ENCODE peak calls at places on chromosomes 11 and 22, in nine cellular contexts. G is kidney, A is fibroblast of lung, L is epithelial cell of esophagus, S is cardiac muscle cell, W is BJ, E is activated B cell treated with CpG ODN at 0.5 μM for 24 hours, I is GM12865, P is A549. D is an unnamed sample.

GRCh38 chr11:93993747-93994146 is 27.4 kb upstream of the HEPHL1 start:
- DNase-seq in G (no peak), A (no peak), L (no peak), S (no peak), W (no peak), E (no peak), I (no peak), P (no peak), D (no peak)

GRCh38 chr11:35420371-35420770 is 1.0 kb upstream of the SLC1A2 start:
- DNase-seq in G (no peak), A (peak), L (no peak), S (peak), W (no peak), E (no peak), I (no peak), P (no peak), D (no peak)

GRCh38 chr22:27609411-27610029 is 192.0 kb downstream of the MN1 start:
- DNase-seq in G (no peak), A (no peak), L (no peak), S (no peak), W (no peak), E (no peak), I (no peak), P (no peak), D (no peak)

GRCh38 chr22:34645375-34645774 is 420.6 kb upstream of the ISX start:
- DNase-seq in G (no peak), A (no peak), L (no peak), S (peak), W (no peak), E (no peak), I (no peak), P (peak), D (no peak)

GRCh38 chr22:40668611-40669390 is 10.5 kb upstream of the MCHR1 start:
- DNase-seq in G (no peak), A (peak), L (peak), S (no peak), W (peak), E (no peak), I (peak), P (peak), D (peak)

GRCh38 chr11:29159552-29160465 is 857.0 kb downstream of the KCNA4 start:
- DNase-seq in G (no peak), A (peak), L (peak), S (peak), W (no peak), E (no peak), I (peak), P (peak), D (peak)

GRCh38 chr22:35446365-35446764 is 46.4 kb downstream of the MCM5 start:
- DNase-seq in G (no peak), A (peak), L (peak), S (no peak), W (peak), E (no peak), I (no peak), P (no peak), D (no peak)

GRCh38 chr11:130891326-130891725 is 25.0 kb downstream of the SNX19 start:
- DNase-seq in G (no peak), A (peak), L (no peak), S (no peak), W (no peak), E (no peak), I (no peak), P (no peak), D (no peak)

GRCh38 chr22:47401976-47402770 is 639.7 kb downstream of the TBC1D22A start:
- DNase-seq in G (no peak), A (no peak), L (no peak), S (no peak), W (no peak), E (no peak), I (no peak), P (no peak), D (no peak)

GRCh38 chr11:67352546-67353316 is 615 bp downstream of the POLD4 start:
- DNase-seq in G (peak), A (no peak), L (no peak), S (no peak), W (no peak), E (no peak), I (peak), P (no peak), D (peak)

GRCh38 chr11:84261707-84262106 is 975.5 kb upstream of the CCDC90B start:
- DNase-seq in G (no peak), A (no peak), L (no peak), S (peak), W (no peak), E (no peak), I (peak), P (no peak), D (no peak)

GRCh38 chr11:134207538-134208239 is 16.1 kb downstream of the NCAPD3 start:
- DNase-seq in G (no peak), A (no peak), L (peak), S (peak), W (no peak), E (peak), I (peak), P (peak), D (no peak)

GRCh38 chr11:71367756-71368155 is 80.4 kb downstream of the DHCR7 start:
- DNase-seq in G (no peak), A (no peak), L (no peak), S (no peak), W (no peak), E (no peak), I (no peak), P (no peak), D (no peak)

GRCh38 chr11:350723-351255 is 18.5 kb upstream of the B4GALNT4 start:
- DNase-seq in G (no peak), A (no peak), L (peak), S (no peak), W (no peak), E (no peak), I (peak), P (no peak), D (no peak)

GRCh38 chr11:106770489-106771100 is 247.7 kb downstream of the GUCY1A2 start:
- DNase-seq in G (no peak), A (no peak), L (peak), S (no peak), W (no peak), E (no peak), I (no peak), P (no peak), D (no peak)
- TF ChIP-seq CTCF in G (no peak), A (no peak), L (no peak), S (no peak), W (no peak), E (no peak), I (no peak), P (no peak), D (no peak)

DNA sequence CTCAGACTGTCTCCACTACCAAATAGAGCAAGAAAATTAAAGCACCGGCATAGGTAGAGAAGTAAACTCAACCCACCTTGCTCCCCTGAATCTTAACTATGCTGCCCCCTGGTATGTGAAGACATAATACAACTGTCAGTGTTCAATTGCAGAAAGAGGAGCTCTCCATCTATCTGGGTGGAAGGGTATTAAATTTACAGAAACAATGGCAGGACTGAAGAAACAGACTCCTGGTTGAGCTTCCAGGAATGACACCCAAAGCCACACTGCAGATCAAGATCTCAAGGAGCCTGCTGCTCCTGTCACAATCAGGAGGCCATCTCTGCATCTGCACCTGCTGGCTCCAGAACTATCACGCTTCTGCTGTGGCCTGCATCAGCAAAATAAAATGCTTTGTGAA is 132.1 kb upstream of the BMAL1 start:
- DNase-seq in G (no peak), A (no peak), L (no peak), S (no peak), W (no peak), E (no peak), I (no peak), P (no peak), D (no peak)
- TF ChIP-seq CTCF in G (no peak), A (no peak), L (no peak), S (no peak), W (no peak), E (no peak), I (no peak), P (no peak), D (no peak)

DNA sequence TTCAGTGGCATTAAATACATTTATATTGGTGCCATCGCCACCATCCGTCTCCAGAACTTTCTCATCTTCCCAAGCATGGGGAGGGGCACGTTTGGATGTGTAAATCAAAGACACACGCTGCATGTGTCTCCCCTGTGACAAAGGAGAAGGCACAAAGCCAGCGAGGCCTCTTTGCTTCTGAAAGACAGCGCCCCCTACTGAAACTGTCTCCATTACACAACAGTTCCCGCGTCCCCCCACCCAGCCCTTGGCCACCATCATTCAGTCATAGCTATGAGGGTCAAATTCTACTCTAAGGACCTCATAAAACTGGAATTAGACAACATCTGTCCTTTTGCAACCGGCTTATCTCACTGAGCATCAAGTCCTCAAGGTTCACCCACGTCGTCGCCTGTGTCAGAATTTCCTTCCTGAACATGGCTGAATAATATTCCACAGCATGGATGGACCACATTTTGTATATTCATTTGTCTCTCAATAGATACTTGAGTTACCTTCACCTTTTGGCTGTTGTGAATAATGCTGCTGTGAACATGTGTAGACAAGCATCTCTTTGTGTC is 64.8 kb downstream of the IGF2 start:
- DNase-seq in G (no peak), A (no peak), L (peak), S (peak), W (no peak), E (no peak), I (no peak), P (no peak), D (no peak)
- TF ChIP-seq CTCF in G (no peak), A (no peak), L (no peak), S (peak), W (peak), E (no peak), I (peak), P (peak), D (peak)

DNA sequence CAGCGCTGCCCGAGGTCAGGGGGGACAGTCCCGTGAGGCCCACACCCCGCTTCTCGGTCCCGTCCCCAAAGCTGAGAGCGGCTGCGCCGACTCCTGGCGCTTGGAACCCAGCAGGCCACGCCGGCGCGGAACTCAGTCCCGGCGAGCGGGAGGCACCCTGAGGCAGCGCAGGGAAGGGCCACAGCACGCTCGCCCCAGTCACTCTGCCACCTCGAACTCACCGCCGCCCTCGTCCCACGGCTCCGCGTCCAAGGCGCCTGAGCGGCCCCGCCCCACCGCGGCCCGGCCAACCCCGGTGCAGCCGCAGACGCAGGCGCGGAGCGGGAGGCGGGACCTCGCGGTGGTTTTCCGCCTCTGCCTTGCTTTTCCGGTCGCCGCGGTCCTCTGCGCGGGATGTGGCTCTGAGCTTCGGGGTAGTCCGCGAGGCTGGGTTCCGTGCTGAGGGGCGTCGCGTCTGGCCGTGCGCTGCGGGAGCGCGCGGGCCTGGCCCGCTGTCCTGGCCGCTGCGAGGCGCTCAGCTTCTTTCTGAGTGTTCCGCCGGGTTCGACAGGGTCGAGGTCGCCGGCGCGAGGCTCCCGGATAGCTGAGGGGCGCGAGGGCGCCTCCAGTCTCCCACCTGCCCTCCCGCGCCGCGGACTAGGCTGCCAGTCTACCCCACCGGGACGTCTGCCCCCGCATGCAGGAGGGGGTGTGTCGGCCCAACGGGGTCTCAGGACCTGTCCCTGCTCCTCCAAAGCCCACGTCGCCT is at the start of gene CDPF1:
- DNase-seq in G (peak), A (peak), L (peak), S (peak), W (peak), E (peak), I (peak), P (peak), D (peak)
- TF ChIP-seq CTCF in G (no peak), A (no peak), L (no peak), S (no peak), W (no peak), E (no peak), I (no peak), P (no peak), D (no peak)

GRCh38 chr11:102453921-102454320 is 1.4 kb upstream of the TMEM123 start:
- DNase-seq in G (no peak), A (no peak), L (peak), S (no peak), W (no peak), E (no peak), I (no peak), P (no peak), D (no peak)

GRCh38 chr11:102452461-102453285 is at the start of gene TMEM123:
- DNase-seq in G (peak), A (peak), L (peak), S (peak), W (no peak), E (peak), I (peak), P (peak), D (peak)

GRCh38 chr11:102451041-102451692 is 1.4 kb downstream of the TMEM123 start:
- DNase-seq in G (no peak), A (no peak), L (no peak), S (no peak), W (no peak), E (no peak), I (no peak), P (no peak), D (no peak)

GRCh38 chr11:102451693-102452460 is 688 bp downstream of the TMEM123 start:
- DNase-seq in G (peak), A (peak), L (peak), S (peak), W (no peak), E (peak), I (peak), P (peak), D (peak)

GRCh38 chr11:102453286-102453797 is 777 bp upstream of the TMEM123 start:
- DNase-seq in G (no peak), A (no peak), L (peak), S (no peak), W (no peak), E (no peak), I (no peak), P (no peak), D (no peak)
- TF ChIP-seq CTCF in G (no peak), A (no peak), L (no peak), S (no peak), W (no peak), E (no peak), I (no peak), P (no peak), D (no peak)

DNA sequence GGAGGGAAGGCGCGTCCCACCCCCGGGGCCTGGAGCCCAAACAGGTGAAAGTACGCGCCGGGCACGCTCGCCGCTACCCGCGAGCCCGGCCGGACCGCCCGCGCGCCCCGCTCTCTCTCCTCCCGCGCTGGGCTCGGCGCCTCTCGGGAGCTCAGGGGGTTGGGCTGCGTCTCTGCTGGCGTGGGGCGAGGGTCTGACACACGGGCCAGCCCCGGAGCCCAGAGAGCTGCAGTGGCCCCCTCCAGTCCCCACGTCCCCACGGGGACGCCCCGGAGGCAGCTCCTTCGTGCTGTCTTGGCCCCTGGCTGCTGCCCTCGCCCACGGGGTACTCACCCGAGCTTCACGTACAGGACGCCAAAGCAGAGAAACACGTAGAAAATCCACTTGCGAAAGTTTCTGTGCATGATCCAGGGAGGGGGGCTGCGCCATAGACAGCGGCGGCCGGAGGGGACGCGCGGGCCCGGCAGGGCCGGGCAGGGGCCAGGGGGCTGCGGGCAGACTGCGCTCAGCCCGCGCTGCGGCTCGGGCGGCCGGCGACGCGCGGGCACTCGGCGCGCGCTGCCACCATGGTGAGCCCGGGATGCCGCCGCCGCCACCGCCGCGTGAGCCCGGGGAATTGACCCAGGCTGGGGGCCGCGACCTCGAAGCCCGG is 485 bp downstream of the WNT7B start:
- DNase-seq in G (no peak), A (no peak), L (peak), S (peak), W (no peak), E (peak), I (no peak), P (no peak), D (no peak)
- TF ChIP-seq CTCF in G (no peak), A (no peak), L (no peak), S (no peak), W (no peak), E (no peak), I (no peak), P (no peak), D (no peak)